ENCODE peak calls at places on chromosome 5, in seven cellular contexts. One of them, this sample, is unnamed.

GRCh38 chr5:112479418-112479817 is 60.3 kb upstream of the EPB41L4A start:
- DNase-seq in naive thymus-derived CD4-positive, alpha-beta T cell: no peak
- DNase-seq in astrocyte of the cerebellum: peak
- DNase-seq in H7: no peak
- DNase-seq in transverse colon: no peak
- DNase-seq in IMR-90: peak
- DNase-seq in CD8-positive, alpha-beta T cell: no peak
- DNase-seq in this sample: no peak

GRCh38 chr5:141516648-141517025 is 27.8 kb downstream of the PCDHGC5 start:
- DNase-seq in naive thymus-derived CD4-positive, alpha-beta T cell: no peak
- DNase-seq in astrocyte of the cerebellum: no peak
- DNase-seq in H7: no peak
- DNase-seq in transverse colon: no peak
- DNase-seq in IMR-90: no peak
- DNase-seq in CD8-positive, alpha-beta T cell: no peak
- DNase-seq in this sample: no peak

GRCh38 chr5:134090482-134090881 is 24.0 kb upstream of the TCF7 start:
- DNase-seq in naive thymus-derived CD4-positive, alpha-beta T cell: peak
- DNase-seq in astrocyte of the cerebellum: no peak
- DNase-seq in H7: no peak
- DNase-seq in transverse colon: no peak
- DNase-seq in IMR-90: no peak
- DNase-seq in CD8-positive, alpha-beta T cell: peak
- DNase-seq in this sample: no peak

GRCh38 chr5:139391570-139392323 is 2.0 kb upstream of the MZB1 start:
- DNase-seq in naive thymus-derived CD4-positive, alpha-beta T cell: no peak
- DNase-seq in astrocyte of the cerebellum: no peak
- DNase-seq in H7: peak
- DNase-seq in transverse colon: peak
- DNase-seq in IMR-90: peak
- DNase-seq in CD8-positive, alpha-beta T cell: peak
- DNase-seq in this sample: no peak

GRCh38 chr5:89930591-89931383 is 478.8 kb downstream of the CETN3 start:
- DNase-seq in naive thymus-derived CD4-positive, alpha-beta T cell: no peak
- DNase-seq in astrocyte of the cerebellum: peak
- DNase-seq in H7: no peak
- DNase-seq in transverse colon: no peak
- DNase-seq in IMR-90: peak
- DNase-seq in CD8-positive, alpha-beta T cell: no peak
- DNase-seq in this sample: no peak

GRCh38 chr5:58505502-58505901 is 14.3 kb downstream of the GAPT start:
- DNase-seq in naive thymus-derived CD4-positive, alpha-beta T cell: no peak
- DNase-seq in astrocyte of the cerebellum: no peak
- DNase-seq in H7: no peak
- DNase-seq in transverse colon: no peak
- DNase-seq in IMR-90: no peak
- DNase-seq in CD8-positive, alpha-beta T cell: no peak
- DNase-seq in this sample: no peak

GRCh38 chr5:151348789-151349188 is 1.4 kb upstream of the SLC36A2 start:
- DNase-seq in naive thymus-derived CD4-positive, alpha-beta T cell: no peak
- DNase-seq in astrocyte of the cerebellum: no peak
- DNase-seq in H7: no peak
- DNase-seq in transverse colon: no peak
- DNase-seq in IMR-90: no peak
- DNase-seq in CD8-positive, alpha-beta T cell: no peak
- DNase-seq in this sample: no peak

GRCh38 chr5:73188764-73189521 is 15.9 kb downstream of the TMEM174 start:
- DNase-seq in naive thymus-derived CD4-positive, alpha-beta T cell: no peak
- DNase-seq in astrocyte of the cerebellum: peak
- DNase-seq in H7: peak
- DNase-seq in transverse colon: no peak
- DNase-seq in IMR-90: peak
- DNase-seq in CD8-positive, alpha-beta T cell: no peak
- DNase-seq in this sample: no peak

GRCh38 chr5:115785395-115786009 is 31.0 kb downstream of the CDO1 start:
- DNase-seq in naive thymus-derived CD4-positive, alpha-beta T cell: no peak
- DNase-seq in astrocyte of the cerebellum: no peak
- DNase-seq in H7: peak
- DNase-seq in transverse colon: no peak
- DNase-seq in IMR-90: no peak
- DNase-seq in CD8-positive, alpha-beta T cell: no peak
- DNase-seq in this sample: no peak

GRCh38 chr5:1765880-1766235 is 33.8 kb downstream of the MRPL36 start:
- DNase-seq in naive thymus-derived CD4-positive, alpha-beta T cell: no peak
- DNase-seq in astrocyte of the cerebellum: no peak
- DNase-seq in H7: no peak
- DNase-seq in transverse colon: no peak
- DNase-seq in IMR-90: no peak
- DNase-seq in CD8-positive, alpha-beta T cell: no peak
- DNase-seq in this sample: no peak

GRCh38 chr5:63456279-63456678 is 506.0 kb downstream of the HTR1A start:
- DNase-seq in naive thymus-derived CD4-positive, alpha-beta T cell: no peak
- DNase-seq in astrocyte of the cerebellum: peak
- DNase-seq in H7: no peak
- DNase-seq in transverse colon: no peak
- DNase-seq in IMR-90: no peak
- DNase-seq in CD8-positive, alpha-beta T cell: no peak
- DNase-seq in this sample: no peak

GRCh38 chr5:163330723-163331668 is 106.4 kb upstream of the CCNG1 start:
- DNase-seq in naive thymus-derived CD4-positive, alpha-beta T cell: no peak
- DNase-seq in astrocyte of the cerebellum: no peak
- DNase-seq in H7: no peak
- DNase-seq in transverse colon: no peak
- DNase-seq in IMR-90: no peak
- DNase-seq in CD8-positive, alpha-beta T cell: no peak
- DNase-seq in this sample: no peak

GRCh38 chr5:171311698-171312083 is 2.6 kb downstream of the TLX3 start:
- DNase-seq in naive thymus-derived CD4-positive, alpha-beta T cell: no peak
- DNase-seq in astrocyte of the cerebellum: no peak
- DNase-seq in H7: peak
- DNase-seq in transverse colon: no peak
- DNase-seq in IMR-90: no peak
- DNase-seq in CD8-positive, alpha-beta T cell: no peak
- DNase-seq in this sample: no peak

GRCh38 chr5:172802013-172802584 is 31.1 kb upstream of the DUSP1 start:
- DNase-seq in naive thymus-derived CD4-positive, alpha-beta T cell: no peak
- DNase-seq in astrocyte of the cerebellum: no peak
- DNase-seq in H7: no peak
- DNase-seq in transverse colon: no peak
- DNase-seq in IMR-90: no peak
- DNase-seq in CD8-positive, alpha-beta T cell: no peak
- DNase-seq in this sample: no peak

GRCh38 chr5:37631939-37632338 is 207.9 kb downstream of the GDNF start:
- DNase-seq in naive thymus-derived CD4-positive, alpha-beta T cell: no peak
- DNase-seq in astrocyte of the cerebellum: no peak
- DNase-seq in H7: no peak
- DNase-seq in transverse colon: no peak
- DNase-seq in IMR-90: peak
- DNase-seq in CD8-positive, alpha-beta T cell: no peak
- DNase-seq in this sample: no peak

GRCh38 chr5:23730023-23730422 is 222.6 kb downstream of the PRDM9 start:
- DNase-seq in naive thymus-derived CD4-positive, alpha-beta T cell: no peak
- DNase-seq in astrocyte of the cerebellum: no peak
- DNase-seq in H7: no peak
- DNase-seq in transverse colon: no peak
- DNase-seq in IMR-90: no peak
- DNase-seq in CD8-positive, alpha-beta T cell: no peak
- DNase-seq in this sample: no peak

GRCh38 chr5:139733698-139734491 is 61.7 kb upstream of the PSD2 start:
- DNase-seq in naive thymus-derived CD4-positive, alpha-beta T cell: no peak
- DNase-seq in astrocyte of the cerebellum: no peak
- DNase-seq in H7: peak
- DNase-seq in transverse colon: peak
- DNase-seq in IMR-90: no peak
- DNase-seq in CD8-positive, alpha-beta T cell: no peak
- DNase-seq in this sample: no peak

GRCh38 chr5:96149546-96149945 is 187.9 kb upstream of the ELL2 start:
- DNase-seq in naive thymus-derived CD4-positive, alpha-beta T cell: no peak
- DNase-seq in astrocyte of the cerebellum: no peak
- DNase-seq in H7: no peak
- DNase-seq in transverse colon: no peak
- DNase-seq in IMR-90: peak
- DNase-seq in CD8-positive, alpha-beta T cell: no peak
- DNase-seq in this sample: no peak

DNA sequence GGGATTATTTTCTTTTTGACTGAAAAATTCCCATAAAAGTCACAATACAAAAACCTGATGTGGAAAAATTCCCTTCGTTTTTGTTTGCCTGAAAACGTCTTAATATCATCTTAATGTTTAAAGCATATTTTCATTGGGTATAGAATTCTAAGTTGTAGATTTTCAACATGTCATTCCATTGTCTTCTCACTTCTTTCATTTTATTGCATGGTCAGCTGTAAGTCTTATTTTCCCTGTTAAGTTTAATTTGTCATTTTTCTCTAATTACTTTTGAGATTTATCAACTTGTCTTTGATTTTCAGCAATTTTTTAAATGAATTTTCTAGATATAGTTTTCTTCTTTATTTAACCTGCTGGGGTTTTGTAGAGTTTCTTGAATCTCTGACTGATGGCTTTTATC is 131.7 kb downstream of the FBXO38 start:
- DNase-seq in naive thymus-derived CD4-positive, alpha-beta T cell: no peak
- DNase-seq in astrocyte of the cerebellum: no peak
- DNase-seq in H7: no peak
- DNase-seq in transverse colon: no peak
- DNase-seq in IMR-90: no peak
- DNase-seq in CD8-positive, alpha-beta T cell: no peak
- DNase-seq in this sample: no peak
- H3K4me3 ChIP-seq in naive thymus-derived CD4-positive, alpha-beta T cell: no peak
- H3K4me3 ChIP-seq in astrocyte of the cerebellum: no peak
- H3K4me3 ChIP-seq in H7: no peak
- H3K4me3 ChIP-seq in transverse colon: no peak
- H3K4me3 ChIP-seq in IMR-90: no peak
- H3K4me3 ChIP-seq in CD8-positive, alpha-beta T cell: no peak
- H3K4me3 ChIP-seq in this sample: no peak

GRCh38 chr5:180785794-180786221 is 16.8 kb downstream of the MGAT1 start:
- DNase-seq in naive thymus-derived CD4-positive, alpha-beta T cell: no peak
- DNase-seq in astrocyte of the cerebellum: peak
- DNase-seq in H7: peak
- DNase-seq in transverse colon: no peak
- DNase-seq in IMR-90: peak
- DNase-seq in CD8-positive, alpha-beta T cell: peak
- DNase-seq in this sample: no peak
- H3K4me3 ChIP-seq in naive thymus-derived CD4-positive, alpha-beta T cell: no peak
- H3K4me3 ChIP-seq in astrocyte of the cerebellum: no peak
- H3K4me3 ChIP-seq in H7: no peak
- H3K4me3 ChIP-seq in transverse colon: no peak
- H3K4me3 ChIP-seq in IMR-90: no peak
- H3K4me3 ChIP-seq in CD8-positive, alpha-beta T cell: no peak
- H3K4me3 ChIP-seq in this sample: no peak

GRCh38 chr5:143218563-143219170 is 184.8 kb downstream of the NR3C1 start:
- DNase-seq in naive thymus-derived CD4-positive, alpha-beta T cell: no peak
- DNase-seq in astrocyte of the cerebellum: no peak
- DNase-seq in H7: no peak
- DNase-seq in transverse colon: no peak
- DNase-seq in IMR-90: no peak
- DNase-seq in CD8-positive, alpha-beta T cell: no peak
- DNase-seq in this sample: no peak

GRCh38 chr5:143219696-143220095 is 183.8 kb downstream of the NR3C1 start:
- DNase-seq in naive thymus-derived CD4-positive, alpha-beta T cell: no peak
- DNase-seq in astrocyte of the cerebellum: no peak
- DNase-seq in H7: no peak
- DNase-seq in transverse colon: no peak
- DNase-seq in IMR-90: peak
- DNase-seq in CD8-positive, alpha-beta T cell: no peak
- DNase-seq in this sample: no peak

GRCh38 chr5:143217804-143218160 is 185.7 kb downstream of the NR3C1 start:
- DNase-seq in naive thymus-derived CD4-positive, alpha-beta T cell: no peak
- DNase-seq in astrocyte of the cerebellum: no peak
- DNase-seq in H7: no peak
- DNase-seq in transverse colon: no peak
- DNase-seq in IMR-90: no peak
- DNase-seq in CD8-positive, alpha-beta T cell: no peak
- DNase-seq in this sample: no peak

GRCh38 chr5:143217065-143217803 is 186.3 kb downstream of the NR3C1 start:
- DNase-seq in naive thymus-derived CD4-positive, alpha-beta T cell: no peak
- DNase-seq in astrocyte of the cerebellum: no peak
- DNase-seq in H7: no peak
- DNase-seq in transverse colon: no peak
- DNase-seq in IMR-90: peak
- DNase-seq in CD8-positive, alpha-beta T cell: no peak
- DNase-seq in this sample: no peak

GRCh38 chr5:143220748-143221211 is 182.7 kb downstream of the NR3C1 start:
- DNase-seq in naive thymus-derived CD4-positive, alpha-beta T cell: no peak
- DNase-seq in astrocyte of the cerebellum: no peak
- DNase-seq in H7: no peak
- DNase-seq in transverse colon: no peak
- DNase-seq in IMR-90: no peak
- DNase-seq in CD8-positive, alpha-beta T cell: no peak
- DNase-seq in this sample: no peak
- H3K4me3 ChIP-seq in naive thymus-derived CD4-positive, alpha-beta T cell: no peak
- H3K4me3 ChIP-seq in astrocyte of the cerebellum: no peak
- H3K4me3 ChIP-seq in H7: no peak
- H3K4me3 ChIP-seq in transverse colon: no peak
- H3K4me3 ChIP-seq in IMR-90: no peak
- H3K4me3 ChIP-seq in CD8-positive, alpha-beta T cell: no peak
- H3K4me3 ChIP-seq in this sample: no peak

DNA sequence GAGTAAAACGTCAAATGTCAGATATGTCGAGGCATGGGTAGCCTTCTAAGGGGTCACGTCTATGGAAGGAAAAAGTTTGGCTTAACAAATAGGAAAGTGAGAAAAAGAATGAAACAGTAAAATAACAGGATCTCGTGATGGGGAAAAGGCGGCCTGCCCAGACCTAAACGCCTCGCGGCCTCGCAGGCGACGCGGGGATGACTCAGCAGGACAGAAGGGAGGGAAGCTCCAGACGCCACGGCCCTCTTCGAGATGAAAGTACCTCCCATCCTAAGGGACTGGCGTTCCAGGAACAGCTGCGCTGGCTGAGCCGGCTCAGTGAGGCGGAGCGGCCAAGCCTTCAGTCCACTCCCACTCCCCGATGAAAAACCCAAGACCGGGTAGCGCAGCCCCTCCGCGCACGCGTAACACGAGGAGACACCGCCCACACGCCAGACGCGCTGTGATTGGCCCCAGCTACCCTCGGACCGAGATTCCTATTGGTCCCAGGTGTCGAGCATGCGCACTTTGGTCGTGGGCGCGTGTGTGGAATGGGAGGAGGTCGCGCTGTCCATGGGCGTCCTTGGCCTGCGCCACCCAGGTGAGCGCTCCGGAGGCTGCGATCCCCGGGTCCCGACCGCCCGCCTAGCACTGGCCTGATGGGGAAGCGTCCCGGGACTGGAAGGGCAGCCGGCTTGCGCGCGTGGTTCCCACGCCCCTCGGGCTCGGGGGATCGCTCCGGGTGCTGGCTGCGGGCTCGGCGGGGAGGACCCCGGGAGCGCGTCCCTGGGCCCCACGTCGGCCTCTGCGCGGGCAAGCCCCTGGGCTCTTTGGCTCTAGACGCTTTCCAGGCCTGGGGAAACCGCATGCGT is 588.5 kb downstream of the MTRR start:
- DNase-seq in naive thymus-derived CD4-positive, alpha-beta T cell: peak
- DNase-seq in astrocyte of the cerebellum: peak
- DNase-seq in H7: peak
- DNase-seq in transverse colon: peak
- DNase-seq in IMR-90: peak
- DNase-seq in CD8-positive, alpha-beta T cell: peak
- DNase-seq in this sample: peak
- H3K4me3 ChIP-seq in naive thymus-derived CD4-positive, alpha-beta T cell: peak
- H3K4me3 ChIP-seq in astrocyte of the cerebellum: peak
- H3K4me3 ChIP-seq in H7: no peak
- H3K4me3 ChIP-seq in transverse colon: peak
- H3K4me3 ChIP-seq in IMR-90: peak
- H3K4me3 ChIP-seq in CD8-positive, alpha-beta T cell: peak
- H3K4me3 ChIP-seq in this sample: peak

This sample was measured in CD8-positive, alpha-beta memory T cell.